ENCODE peak calls at places on chromosomes 3 and 15, in five cellular contexts. One of them, this sample, is unnamed.

GRCh38 chr3:61134532-61134931 is 116.7 kb downstream of the FHIT start:
- DNase-seq in HCT116: no peak
- DNase-seq in psoas muscle: no peak
- DNase-seq in GM23338: no peak
- DNase-seq in CD4-positive, alpha-beta T cell: no peak
- DNase-seq in this sample: no peak

GRCh38 chr15:70154440-70155347 is 57.0 kb upstream of the TLE3 start:
- DNase-seq in HCT116: no peak
- DNase-seq in CD4-positive, alpha-beta T cell: no peak
- DNase-seq in GM23338: peak
- DNase-seq in psoas muscle: no peak
- DNase-seq in this sample: no peak

GRCh38 chr15:75723847-75724660 is 11.4 kb upstream of the CSPG4 start:
- DNase-seq in psoas muscle: peak
- DNase-seq in CD4-positive, alpha-beta T cell: peak
- DNase-seq in HCT116: no peak
- DNase-seq in GM23338: peak
- DNase-seq in this sample: no peak

GRCh38 chr15:48798319-48798718 is 12.6 kb downstream of the CEP152 start:
- DNase-seq in HCT116: no peak
- DNase-seq in psoas muscle: no peak
- DNase-seq in CD4-positive, alpha-beta T cell: no peak
- DNase-seq in GM23338: peak
- DNase-seq in this sample: no peak

GRCh38 chr15:78739206-78739605 is 72.1 kb downstream of the ADAMTS7 start:
- DNase-seq in psoas muscle: no peak
- DNase-seq in CD4-positive, alpha-beta T cell: no peak
- DNase-seq in GM23338: no peak
- DNase-seq in HCT116: no peak
- DNase-seq in this sample: no peak

GRCh38 chr3:125618208-125618607 is 22.9 kb upstream of the OSBPL11 start:
- DNase-seq in HCT116: no peak
- DNase-seq in psoas muscle: no peak
- DNase-seq in GM23338: no peak
- DNase-seq in CD4-positive, alpha-beta T cell: no peak
- DNase-seq in this sample: no peak

GRCh38 chr3:30269751-30270445 is 336.5 kb upstream of the TGFBR2 start:
- DNase-seq in CD4-positive, alpha-beta T cell: no peak
- DNase-seq in GM23338: no peak
- DNase-seq in psoas muscle: no peak
- DNase-seq in HCT116: no peak
- DNase-seq in this sample: no peak

GRCh38 chr15:85615930-85616329 is 178.8 kb downstream of the KLHL25 start:
- DNase-seq in psoas muscle: no peak
- DNase-seq in HCT116: peak
- DNase-seq in GM23338: peak
- DNase-seq in CD4-positive, alpha-beta T cell: no peak
- DNase-seq in this sample: no peak

GRCh38 chr3:127389415-127389814 is 101.6 kb upstream of the PRR20G start:
- DNase-seq in GM23338: no peak
- DNase-seq in CD4-positive, alpha-beta T cell: no peak
- DNase-seq in HCT116: no peak
- DNase-seq in psoas muscle: no peak
- DNase-seq in this sample: no peak

DNA sequence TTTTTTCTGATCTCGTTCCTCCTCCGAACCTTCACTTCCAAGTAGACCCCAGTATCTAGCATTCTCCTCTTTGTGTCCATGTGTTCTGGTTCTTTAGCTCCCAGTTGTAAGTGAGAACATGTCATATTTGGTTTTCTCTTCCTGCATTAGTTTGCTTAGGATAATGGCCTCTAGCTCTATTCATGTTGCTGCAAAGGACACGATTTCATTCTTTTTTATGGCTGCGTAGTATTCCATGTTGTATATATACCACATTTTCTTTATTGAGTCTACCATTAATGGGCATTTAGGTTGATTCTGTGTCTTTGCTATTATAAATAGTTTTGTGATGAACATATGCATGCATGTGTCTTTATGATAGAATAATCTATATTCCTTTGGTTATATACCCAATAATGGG is 30.2 kb upstream of the MME start:
- DNase-seq in HCT116: no peak
- DNase-seq in CD4-positive, alpha-beta T cell: no peak
- DNase-seq in psoas muscle: no peak
- DNase-seq in GM23338: no peak
- DNase-seq in this sample: no peak
- H3K27ac ChIP-seq in HCT116: no peak
- H3K27ac ChIP-seq in CD4-positive, alpha-beta T cell: no peak
- H3K27ac ChIP-seq in psoas muscle: no peak
- H3K27ac ChIP-seq in GM23338: no peak
- H3K27ac ChIP-seq in this sample: no peak

GRCh38 chr3:123489400-123490004 is 40.6 kb upstream of the ADCY5 start:
- DNase-seq in HCT116: peak
- DNase-seq in CD4-positive, alpha-beta T cell: peak
- DNase-seq in psoas muscle: peak
- DNase-seq in GM23338: peak
- DNase-seq in this sample: peak
- H3K27ac ChIP-seq in HCT116: no peak
- H3K27ac ChIP-seq in CD4-positive, alpha-beta T cell: no peak
- H3K27ac ChIP-seq in psoas muscle: no peak
- H3K27ac ChIP-seq in GM23338: no peak
- H3K27ac ChIP-seq in this sample: peak

DNA sequence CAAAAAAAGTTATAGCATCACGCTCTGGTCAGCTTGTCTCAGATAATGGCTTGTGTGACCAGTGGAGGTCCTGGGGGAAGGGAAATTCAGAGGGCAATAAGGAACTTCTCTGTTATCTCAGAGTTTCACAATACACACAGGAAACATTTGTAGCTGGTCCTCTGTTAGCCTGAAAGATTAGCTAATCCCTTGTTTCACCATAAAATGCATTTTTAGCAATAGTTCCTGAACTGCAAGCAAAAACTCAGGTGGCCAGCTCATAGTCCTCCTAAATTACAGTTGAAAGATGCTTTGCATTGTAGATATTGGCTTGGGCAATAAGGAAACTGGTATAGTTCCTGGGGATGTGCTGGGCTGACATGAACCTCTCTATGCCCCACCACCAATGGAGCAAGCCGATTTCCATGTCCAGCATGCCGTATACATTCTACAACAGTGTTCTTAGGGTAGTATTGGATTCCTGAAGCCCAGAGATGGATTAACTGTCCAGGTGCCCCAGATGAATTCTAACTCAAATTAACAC is 141.5 kb upstream of the TBL1XR1 start:
- DNase-seq in HCT116: no peak
- DNase-seq in psoas muscle: no peak
- DNase-seq in CD4-positive, alpha-beta T cell: no peak
- DNase-seq in GM23338: no peak
- DNase-seq in this sample: no peak
- H3K27ac ChIP-seq in HCT116: no peak
- H3K27ac ChIP-seq in psoas muscle: peak
- H3K27ac ChIP-seq in CD4-positive, alpha-beta T cell: no peak
- H3K27ac ChIP-seq in GM23338: no peak
- H3K27ac ChIP-seq in this sample: no peak

GRCh38 chr3:190261015-190261414 is 61.2 kb downstream of the CLDN1 start:
- DNase-seq in psoas muscle: no peak
- DNase-seq in GM23338: no peak
- DNase-seq in HCT116: no peak
- DNase-seq in CD4-positive, alpha-beta T cell: no peak
- DNase-seq in this sample: no peak

GRCh38 chr3:190260301-190260700 is 61.9 kb downstream of the CLDN1 start:
- DNase-seq in HCT116: no peak
- DNase-seq in GM23338: no peak
- DNase-seq in CD4-positive, alpha-beta T cell: no peak
- DNase-seq in psoas muscle: no peak
- DNase-seq in this sample: no peak

GRCh38 chr3:190261740-190262139 is 60.5 kb downstream of the CLDN1 start:
- DNase-seq in psoas muscle: no peak
- DNase-seq in HCT116: no peak
- DNase-seq in CD4-positive, alpha-beta T cell: no peak
- DNase-seq in GM23338: no peak
- DNase-seq in this sample: no peak

GRCh38 chr3:190258634-190259033 is 63.6 kb downstream of the CLDN1 start:
- DNase-seq in GM23338: no peak
- DNase-seq in HCT116: no peak
- DNase-seq in CD4-positive, alpha-beta T cell: no peak
- DNase-seq in psoas muscle: no peak
- DNase-seq in this sample: no peak
- H3K27ac ChIP-seq in GM23338: no peak
- H3K27ac ChIP-seq in HCT116: no peak
- H3K27ac ChIP-seq in CD4-positive, alpha-beta T cell: no peak
- H3K27ac ChIP-seq in psoas muscle: no peak
- H3K27ac ChIP-seq in this sample: no peak